ENCODE peak calls at places on chromosomes 6 and 20, in seven cellular contexts. P is HepG2; E is left lung; D is right atrium auricular region; M is CD8-positive, alpha-beta T cell; N is dorsolateral prefrontal cortex; I is fibroblast of pulmonary artery. U is an unnamed sample.

GRCh38 chr20:48718914-48719578 is 108.8 kb downstream of the PREX1 start:
- DNase-seq in P (no peak), E (peak), D (no peak), M (peak), N (no peak), I (no peak), U (no peak)

GRCh38 chr6:34914358-34914757 is 25.3 kb downstream of the ANKS1A start:
- DNase-seq in P (no peak), E (no peak), D (no peak), M (no peak), N (no peak), I (no peak), U (no peak)

GRCh38 chr20:45323731-45324130 is 15.6 kb upstream of the MATN4 start:
- DNase-seq in P (no peak), E (no peak), D (no peak), M (no peak), N (no peak), I (no peak), U (no peak)

GRCh38 chr6:48113130-48113529 is 2.1 kb upstream of the PTCHD4 start:
- DNase-seq in P (no peak), E (no peak), D (no peak), M (no peak), N (no peak), I (no peak), U (no peak)

GRCh38 chr20:25083141-25083772 is 1.3 kb upstream of the VSX1 start:
- DNase-seq in P (no peak), E (no peak), D (no peak), M (no peak), N (no peak), I (no peak), U (peak)

GRCh38 chr6:142380626-142381025 is 78.8 kb downstream of the ADGRG6 start:
- DNase-seq in P (no peak), E (no peak), D (peak), M (no peak), N (no peak), I (no peak), U (no peak)

GRCh38 chr6:14711056-14711703 is 534.7 kb upstream of the JARID2 start:
- DNase-seq in P (peak), E (peak), D (no peak), M (no peak), N (no peak), I (peak), U (no peak)

GRCh38 chr6:145839653-145840052 is 25.1 kb upstream of the FBXO30 start:
- DNase-seq in P (no peak), E (no peak), D (no peak), M (no peak), N (no peak), I (no peak), U (no peak)

GRCh38 chr6:140601409-140601808 is 1227.0 kb upstream of the CITED2 start:
- DNase-seq in P (no peak), E (no peak), D (no peak), M (no peak), N (no peak), I (no peak), U (no peak)

GRCh38 chr20:19975901-19976300 is 41.3 kb upstream of the NAA20 start:
- DNase-seq in P (no peak), E (no peak), D (no peak), M (no peak), N (no peak), I (peak), U (no peak)

GRCh38 chr6:132471787-132472186 is 41.1 kb downstream of the STX7 start:
- DNase-seq in P (no peak), E (no peak), D (no peak), M (no peak), N (no peak), I (no peak), U (no peak)

GRCh38 chr20:15528386-15529111 is 1044.7 kb downstream of the KIF16B start:
- DNase-seq in P (no peak), E (no peak), D (no peak), M (no peak), N (no peak), I (no peak), U (no peak)

GRCh38 chr6:132063738-132064137 is 112.6 kb upstream of the CCN2 start:
- DNase-seq in P (peak), E (no peak), D (peak), M (no peak), N (no peak), I (peak), U (no peak)

GRCh38 chr6:155397172-155397705 is 58.4 kb downstream of the NOX3 start:
- DNase-seq in P (no peak), E (no peak), D (no peak), M (no peak), N (no peak), I (no peak), U (no peak)

GRCh38 chr6:163180874-163181541 is 233.5 kb upstream of the QKI start:
- DNase-seq in P (peak), E (peak), D (peak), M (no peak), N (peak), I (peak), U (no peak)

GRCh38 chr20:36491901-36492617 is 49.3 kb upstream of the MYL9 start:
- DNase-seq in P (no peak), E (no peak), D (no peak), M (peak), N (no peak), I (peak), U (no peak)

GRCh38 chr6:20092071-20092566 is 120.2 kb downstream of the MBOAT1 start:
- DNase-seq in P (peak), E (no peak), D (no peak), M (no peak), N (no peak), I (peak), U (no peak)

GRCh38 chr20:33433465-33433864 is 10.1 kb downstream of the SNTA1 start:
- DNase-seq in P (no peak), E (peak), D (peak), M (no peak), N (no peak), I (no peak), U (no peak)

GRCh38 chr6:55704421-55704820 is 125.4 kb upstream of the HMGCLL1 start:
- DNase-seq in P (no peak), E (no peak), D (no peak), M (no peak), N (no peak), I (peak), U (no peak)

GRCh38 chr6:139313784-139314545 is 22.2 kb upstream of the TXLNB start:
- DNase-seq in P (no peak), E (no peak), D (no peak), M (no peak), N (no peak), I (no peak), U (no peak)

GRCh38 chr6:124924333-124924759 is 37.9 kb upstream of the RNF217 start:
- DNase-seq in P (no peak), E (no peak), D (no peak), M (no peak), N (no peak), I (no peak), U (no peak)

GRCh38 chr20:58268936-58269619 is 40.4 kb upstream of the RAB22A start:
- DNase-seq in P (no peak), E (no peak), D (no peak), M (no peak), N (no peak), I (no peak), U (no peak)

GRCh38 chr6:28988536-28989415 is 16.3 kb downstream of the ZNF311 start:
- DNase-seq in P (no peak), E (peak), D (no peak), M (peak), N (no peak), I (peak), U (peak)

GRCh38 chr6:10582774-10583508 is 61.8 kb downstream of the GCNT2 start:
- DNase-seq in P (peak), E (no peak), D (no peak), M (no peak), N (no peak), I (no peak), U (no peak)

GRCh38 chr6:150057501-150057951 is 11.4 kb downstream of the ULBP3 start:
- DNase-seq in P (no peak), E (no peak), D (no peak), M (no peak), N (no peak), I (no peak), U (no peak)

GRCh38 chr6:72367439-72367838 is 254.4 kb upstream of the KCNQ5 start:
- DNase-seq in P (no peak), E (no peak), D (no peak), M (no peak), N (no peak), I (no peak), U (no peak)

GRCh38 chr6:49646130-49646824 is 9.6 kb upstream of the RHAG start:
- DNase-seq in P (no peak), E (no peak), D (no peak), M (no peak), N (no peak), I (no peak), U (no peak)

GRCh38 chr6:14673201-14673600 is 555.6 kb downstream of the CD83 start:
- DNase-seq in P (no peak), E (no peak), D (no peak), M (no peak), N (no peak), I (peak), U (no peak)

GRCh38 chr20:18857640-18858039 is 44.1 kb downstream of the SCP2D1 start:
- DNase-seq in P (no peak), E (no peak), D (no peak), M (no peak), N (no peak), I (no peak), U (no peak)

GRCh38 chr6:151154418-151154817 is 85.3 kb upstream of the AKAP12 start:
- DNase-seq in P (peak), E (no peak), D (no peak), M (no peak), N (no peak), I (peak), U (no peak)

GRCh38 chr20:25991756-25992130 is 295.1 kb upstream of the ZNF337 start:
- DNase-seq in P (no peak), E (no peak), D (no peak), M (no peak), N (no peak), I (no peak), U (no peak)

GRCh38 chr20:10647471-10647870 is 26.3 kb downstream of the JAG1 start:
- DNase-seq in P (peak), E (no peak), D (no peak), M (no peak), N (no peak), I (no peak), U (no peak)

GRCh38 chr6:166765234-166765541 is 138.1 kb upstream of the RPS6KA2 start:
- DNase-seq in P (no peak), E (no peak), D (no peak), M (no peak), N (no peak), I (no peak), U (no peak)

GRCh38 chr6:107846262-107846795 is 22.2 kb upstream of the SCML4 start:
- DNase-seq in P (no peak), E (no peak), D (no peak), M (no peak), N (no peak), I (no peak), U (no peak)

GRCh38 chr6:15839969-15840541 is 177.2 kb upstream of the DTNBP1 start:
- DNase-seq in P (no peak), E (no peak), D (no peak), M (no peak), N (no peak), I (no peak), U (no peak)
- TF ChIP-seq CTCF in P (no peak), E (no peak), D (no peak), M (no peak), N (no peak), I (no peak), U (no peak)

DNA sequence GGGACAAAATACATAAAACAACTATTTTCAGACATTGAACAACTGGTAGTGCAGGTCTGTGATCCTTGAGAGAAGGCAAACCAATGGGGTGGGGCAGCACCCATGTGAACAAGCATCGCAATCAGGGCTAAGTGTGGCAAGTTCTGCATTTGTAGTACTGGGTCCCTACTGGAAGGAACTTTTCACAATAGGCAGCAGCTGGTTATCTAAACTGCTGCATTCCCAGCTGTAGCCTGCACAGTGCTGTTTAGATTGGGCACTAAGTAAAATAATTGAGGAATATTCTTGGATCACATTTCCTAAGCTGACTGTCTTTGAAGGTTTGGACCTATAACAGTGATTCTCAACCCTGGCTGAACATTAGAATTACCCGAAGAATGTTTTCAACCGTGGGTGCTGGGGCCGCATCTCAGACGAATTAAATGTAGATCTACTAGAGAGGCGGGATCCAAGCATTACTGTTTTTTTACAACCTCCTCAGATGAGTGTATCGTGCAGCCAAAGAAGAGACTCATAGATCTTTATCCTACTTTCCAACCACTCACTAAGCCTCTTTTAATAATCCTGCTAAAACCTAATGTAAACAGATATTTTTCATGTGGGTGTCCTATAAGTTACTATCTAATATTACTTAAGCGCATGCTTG is 12.4 kb upstream of the MAP3K4 start:
- DNase-seq in P (no peak), E (no peak), D (no peak), M (no peak), N (no peak), I (peak), U (no peak)
- TF ChIP-seq CTCF in P (no peak), E (no peak), D (no peak), M (no peak), N (no peak), I (no peak), U (no peak)

GRCh38 chr6:137167702-137168377 is 5.6 kb downstream of the IL22RA2 start:
- DNase-seq in P (no peak), E (no peak), D (no peak), M (no peak), N (no peak), I (no peak), U (no peak)

GRCh38 chr6:137162692-137163303 is 10.6 kb downstream of the IL22RA2 start:
- DNase-seq in P (no peak), E (no peak), D (no peak), M (no peak), N (no peak), I (no peak), U (no peak)

GRCh38 chr6:137163732-137164318 is 9.6 kb downstream of the IL22RA2 start:
- DNase-seq in P (no peak), E (no peak), D (no peak), M (no peak), N (no peak), I (no peak), U (no peak)

GRCh38 chr6:137165375-137166246 is 7.8 kb downstream of the IL22RA2 start:
- DNase-seq in P (peak), E (no peak), D (no peak), M (peak), N (no peak), I (no peak), U (no peak)

GRCh38 chr6:137166247-137167098 is 7.0 kb downstream of the IL22RA2 start:
- DNase-seq in P (no peak), E (no peak), D (no peak), M (no peak), N (no peak), I (no peak), U (no peak)
- TF ChIP-seq CTCF in P (no peak), E (peak), D (no peak), M (no peak), N (no peak), I (no peak), U (no peak)

DNA sequence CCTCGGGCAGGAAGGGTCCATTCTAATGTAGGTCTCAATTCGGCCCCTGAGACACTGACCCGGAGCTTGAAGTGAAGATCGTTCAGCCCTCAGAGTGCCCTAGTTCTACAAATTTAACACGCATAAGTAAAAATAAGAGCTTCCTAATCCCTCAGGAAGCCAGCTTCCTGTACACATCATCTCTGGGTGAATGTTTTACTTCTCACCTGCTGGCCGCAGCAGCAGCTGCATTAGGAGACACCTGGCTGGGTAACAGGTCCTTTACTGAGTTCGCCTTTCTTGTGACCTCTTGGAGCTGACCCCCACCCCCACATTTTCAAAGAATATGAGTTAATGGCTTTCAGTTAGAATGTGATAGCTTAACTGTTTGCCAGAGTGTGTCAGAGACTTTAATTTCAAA is 165.0 kb downstream of the SMOC2 start:
- DNase-seq in P (no peak), E (no peak), D (no peak), M (no peak), N (no peak), I (no peak), U (no peak)
- TF ChIP-seq CTCF in P (no peak), E (no peak), D (no peak), M (no peak), N (no peak), I (no peak), U (no peak)

DNA sequence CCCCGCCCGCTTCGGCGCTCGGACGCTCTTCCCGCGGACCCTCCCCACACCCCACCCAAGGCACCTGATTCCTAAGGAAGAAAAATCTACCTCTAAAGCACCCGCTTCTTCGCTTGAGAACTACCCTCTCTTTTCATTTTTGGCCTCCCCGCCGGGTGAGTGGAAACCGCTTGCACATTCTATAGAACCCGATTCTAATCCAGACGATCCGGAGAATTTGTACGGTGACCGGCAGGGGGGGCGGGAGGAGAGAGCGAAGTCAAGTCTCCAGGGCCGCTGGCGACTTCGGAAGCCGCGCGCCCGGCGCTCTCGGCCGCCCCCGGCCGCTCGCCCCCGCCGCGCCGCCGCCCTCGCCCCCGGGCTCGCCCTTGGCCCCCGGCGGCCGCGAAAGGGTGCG is at the start of gene RBM24:
- DNase-seq in P (peak), E (peak), D (no peak), M (peak), N (peak), I (peak), U (peak)
- TF ChIP-seq CTCF in P (peak), E (no peak), D (peak), M (no peak), N (no peak), I (peak), U (peak)

GRCh38 chr6:79227445-79227844 is 7.0 kb downstream of the HMGN3 start:
- DNase-seq in P (no peak), E (no peak), D (no peak), M (no peak), N (no peak), I (no peak), U (no peak)
- TF ChIP-seq CTCF in P (no peak), E (no peak), D (no peak), M (no peak), N (no peak), I (no peak), U (no peak)

GRCh38 chr20:49982346-49983122 is at the start of gene SNAI1:
- DNase-seq in P (peak), E (peak), D (peak), M (peak), N (peak), I (peak), U (peak)
- TF ChIP-seq CTCF in P (peak), E (peak), D (peak), M (peak), N (peak), I (peak), U (peak)